ENCODE peak calls at places on chromosomes 6 and 20, in six cellular contexts. W is lower leg skin, J is AG04450, E is colonic mucosa, T is fibroblast of lung, F is NB4. U is an unnamed sample.

GRCh38 chr6:7763896-7764295 is 38.0 kb downstream of the BMP6 start:
- DNase-seq in E (no peak), J (no peak), T (peak; percentile 11), W (no peak), F (no peak), U (no peak)

GRCh38 chr6:3585320-3585935 is 128.6 kb upstream of the SLC22A23 start:
- DNase-seq in E (no peak), T (peak; percentile 91), J (peak; percentile 24), F (no peak), W (no peak), U (no peak)

GRCh38 chr6:90583783-90584481 is 2.9 kb downstream of the MAP3K7 start:
- DNase-seq in W (no peak), J (no peak), F (no peak), E (no peak), T (no peak), U (no peak)

GRCh38 chr20:728022-728944 is 40.0 kb downstream of the SLC52A3 start:
- DNase-seq in T (peak; percentile 11), F (peak; percentile 79), W (no peak), E (peak; percentile 22), J (no peak), U (no peak)

GRCh38 chr6:18388942-18389341 is 1.8 kb downstream of the RNF144B start:
- DNase-seq in J (peak; percentile 49), E (no peak), F (no peak), T (peak; percentile 66), W (no peak), U (no peak)

GRCh38 chr6:624979-625378 is 31.9 kb downstream of the HUS1B start:
- DNase-seq in T (peak; percentile 75), J (peak; percentile 15), F (peak; percentile 37), E (no peak), W (no peak), U (no peak)

GRCh38 chr20:63572788-63573738 is 976 bp downstream of the HELZ2 start:
- DNase-seq in J (no peak), W (no peak), E (no peak), T (no peak), F (no peak), U (no peak)

GRCh38 chr20:10639051-10639761 is 34.6 kb downstream of the JAG1 start:
- DNase-seq in F (no peak), T (peak; percentile 53), J (no peak), E (no peak), W (no peak), U (no peak)

GRCh38 chr6:88072462-88072861 is 24.8 kb downstream of the SPACA1 start:
- DNase-seq in F (no peak), J (no peak), T (no peak), E (no peak), W (no peak), U (no peak)

GRCh38 chr20:58645277-58645968 is 5.7 kb upstream of the STX16 start:
- DNase-seq in T (no peak), E (no peak), W (no peak), J (no peak), F (no peak), U (no peak)

GRCh38 chr20:54355631-54356280 is 119.6 kb upstream of the DOK5 start:
- DNase-seq in F (no peak), W (no peak), E (no peak), T (peak; percentile 53), J (no peak), U (no peak)

GRCh38 chr6:117351521-117351920 is 74.2 kb downstream of the ROS1 start:
- DNase-seq in W (no peak), T (no peak), E (no peak), F (no peak), J (no peak), U (no peak)

GRCh38 chr6:114286211-114286610 is 56.6 kb downstream of the HS3ST5 start:
- DNase-seq in E (no peak), J (no peak), T (no peak), W (no peak), F (no peak), U (no peak)

GRCh38 chr20:50799890-50800550 is 5.2 kb downstream of the BCAS4 start:
- DNase-seq in W (no peak), J (no peak), F (no peak), E (no peak), T (no peak), U (no peak)

GRCh38 chr6:3381233-3382065 is 75.4 kb downstream of the SLC22A23 start:
- DNase-seq in W (no peak), E (no peak), F (no peak), T (no peak), J (no peak), U (no peak)

GRCh38 chr6:160347259-160348208 is 644 bp upstream of the SLC22A3 start:
- DNase-seq in E (peak; percentile 35), T (no peak), J (no peak), W (no peak), F (no peak), U (no peak)

GRCh38 chr6:1787894-1788293 is 178.2 kb downstream of the FOXC1 start:
- DNase-seq in E (no peak), T (peak; percentile 40), W (peak; percentile 26), F (no peak), J (no peak), U (no peak)

GRCh38 chr6:75934643-75935472 is 137.6 kb downstream of the IMPG1 start:
- DNase-seq in T (peak; percentile 86), F (peak; percentile 71), J (peak; percentile 55), E (peak; percentile 37), W (peak; percentile 28), U (no peak)

GRCh38 chr20:51356871-51357270 is 185.6 kb downstream of the NFATC2 start:
- DNase-seq in J (no peak), T (no peak), F (no peak), E (no peak), W (no peak), U (no peak)

GRCh38 chr20:44629542-44629941 is 22.0 kb downstream of the ADA start:
- DNase-seq in J (no peak), T (no peak), E (no peak), F (no peak), W (no peak), U (no peak)

GRCh38 chr6:151765444-151765886 is 42.0 kb upstream of the ESR1 start:
- DNase-seq in W (peak; percentile 80), F (peak; percentile 59), J (peak; percentile 37), T (peak; percentile 83), E (peak; percentile 60), U (no peak)

GRCh38 chr20:32040142-32040953 is 11.7 kb upstream of the HCK start:
- DNase-seq in F (peak; percentile 95), J (no peak), E (no peak), T (no peak), W (peak; percentile 23), U (peak; percentile 88)

GRCh38 chr20:32051720-32052089 is 337 bp upstream of the HCK start:
- DNase-seq in J (no peak), T (no peak), E (no peak), W (no peak), F (no peak), U (no peak)

GRCh38 chr20:32050324-32050723 is 1.7 kb upstream of the HCK start:
- DNase-seq in T (no peak), J (no peak), E (no peak), W (no peak), F (no peak), U (no peak)

GRCh38 chr20:32050851-32051556 is 1.0 kb upstream of the HCK start:
- DNase-seq in T (no peak), E (peak; percentile 33), W (peak; percentile 29), J (no peak), F (peak; percentile 88), U (peak; percentile 75)

DNA sequence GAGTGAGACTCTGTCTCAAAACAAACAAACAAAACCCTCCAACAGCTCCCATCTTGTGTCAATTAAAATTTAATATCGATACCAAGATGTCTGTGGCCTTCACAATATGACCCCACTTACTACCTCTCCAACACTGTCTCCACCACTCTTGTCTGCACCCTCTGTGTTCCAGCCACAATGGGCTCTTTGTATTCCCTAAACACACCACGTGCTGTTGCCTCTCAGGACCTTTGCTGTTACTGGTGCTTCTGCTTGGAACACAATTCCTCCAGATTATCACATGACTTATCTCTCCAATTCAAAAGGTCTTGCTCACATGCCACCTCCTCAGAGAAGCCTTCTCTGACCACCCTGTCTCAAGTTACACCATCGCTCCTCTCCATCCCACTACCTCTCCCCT is 6.0 kb upstream of the HCK start:
- DNase-seq in T (no peak), F (no peak), E (no peak), J (no peak), W (no peak), U (no peak)
- TF ChIP-seq CTCF in T (no peak), F (no peak), E (no peak), J (no peak), W (no peak), U (no peak)

DNA sequence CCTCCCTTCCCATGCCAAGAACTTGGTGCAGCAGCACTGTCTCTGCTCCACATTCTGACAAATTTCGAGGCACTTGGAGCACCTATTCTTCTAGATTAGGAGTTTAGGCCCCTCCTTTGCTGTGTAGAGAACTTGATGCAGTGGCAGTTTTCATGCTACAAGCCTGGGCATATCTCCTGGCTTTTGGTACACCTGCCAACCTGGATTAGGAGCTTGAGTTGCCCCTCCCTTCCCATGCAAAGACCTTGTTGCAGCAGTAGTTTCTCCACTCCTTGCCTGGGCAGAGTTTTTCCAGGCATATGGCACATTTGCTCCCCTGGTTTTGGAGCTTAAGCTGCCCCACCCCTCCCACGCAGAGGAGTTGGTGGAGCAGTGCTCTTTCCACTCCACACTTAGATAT is 956.1 kb downstream of the EYS start:
- DNase-seq in J (no peak), F (no peak), E (no peak), W (peak; percentile 18), T (no peak), U (no peak)
- TF ChIP-seq CTCF in J (no peak), F (no peak), E (no peak), W (no peak), T (no peak), U (no peak)

DNA sequence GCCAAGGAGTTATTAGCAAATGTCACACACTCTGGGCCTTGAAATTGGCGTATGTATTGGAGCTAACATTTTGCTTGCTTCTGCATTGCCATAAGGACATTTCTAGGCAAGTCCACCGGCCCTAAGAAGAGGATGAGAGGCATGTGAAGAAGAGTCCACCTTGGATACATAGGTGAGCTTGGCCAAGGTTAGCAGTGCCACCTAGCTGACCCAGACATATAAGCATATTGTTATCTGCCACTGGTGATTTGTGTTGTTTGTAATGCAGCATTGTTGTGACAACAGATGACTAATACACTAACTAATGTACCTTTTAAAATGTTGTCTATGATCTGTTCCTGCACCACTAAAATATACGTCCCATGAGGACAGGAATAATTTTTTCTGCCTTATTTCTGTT is 24.8 kb upstream of the HLA-DQA2 start:
- DNase-seq in J (no peak), T (no peak), F (no peak), W (no peak), E (no peak), U (no peak)
- TF ChIP-seq CTCF in J (no peak), T (no peak), F (no peak), W (no peak), E (no peak), U (no peak)

GRCh38 chr6:107173779-107174178 is 58.5 kb upstream of the BEND3 start:
- DNase-seq in J (no peak), W (no peak), T (peak; percentile 11), F (no peak), E (no peak), U (no peak)

GRCh38 chr6:107180114-107180513 is 64.8 kb upstream of the BEND3 start:
- DNase-seq in J (no peak), W (no peak), F (no peak), T (no peak), E (no peak), U (no peak)

DNA sequence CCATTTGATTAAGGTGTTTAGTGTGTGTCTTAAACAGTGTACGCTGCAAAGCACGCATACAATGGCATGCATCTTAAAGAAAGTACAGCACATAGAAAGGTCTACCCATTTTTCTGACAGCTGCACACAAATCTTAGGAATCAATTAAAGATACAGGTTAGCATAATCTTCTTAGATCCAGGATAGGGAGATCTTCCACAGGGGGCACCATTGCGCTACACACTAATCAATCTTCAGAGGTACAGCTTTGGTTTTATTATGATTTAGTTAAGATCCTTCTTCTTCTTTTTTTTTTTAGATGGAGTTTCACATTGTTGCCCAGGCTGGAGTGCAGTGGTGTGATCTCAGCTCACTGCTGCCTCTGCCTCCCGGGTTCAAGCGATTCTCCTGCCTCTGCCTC is 63.7 kb upstream of the BEND3 start:
- DNase-seq in F (peak; percentile 60), T (peak; percentile 27), E (no peak), W (no peak), J (no peak), U (no peak)
- TF ChIP-seq CTCF in F (peak; percentile 40), T (peak; percentile 14), E (no peak), W (no peak), J (peak; percentile 25), U (no peak)